ENCODE peak calls at places on chromosomes 1 and 21, in ten cellular contexts. One of them, this sample, is unnamed.

GRCh38 chr1:183024352-183025337 is 1.4 kb downstream of the LAMC1 start:
- DNase-seq in spleen: no peak
- DNase-seq in Caco-2: no peak
- DNase-seq in left ventricle myocardium inferior: no peak
- DNase-seq in fibroblast of pulmonary artery: peak; percentile 43
- DNase-seq in GM06990: no peak
- DNase-seq in fibroblast of the aortic adventitia: peak; percentile 54
- DNase-seq in K562: no peak
- DNase-seq in HepG2: no peak
- DNase-seq in dorsolateral prefrontal cortex: no peak
- DNase-seq in this sample: no peak

GRCh38 chr1:214136336-214136735 is 144.6 kb upstream of the SMYD2 start:
- DNase-seq in spleen: no peak
- DNase-seq in Caco-2: no peak
- DNase-seq in left ventricle myocardium inferior: no peak
- DNase-seq in fibroblast of pulmonary artery: no peak
- DNase-seq in GM06990: no peak
- DNase-seq in fibroblast of the aortic adventitia: no peak
- DNase-seq in K562: no peak
- DNase-seq in HepG2: no peak
- DNase-seq in dorsolateral prefrontal cortex: no peak
- DNase-seq in this sample: no peak

GRCh38 chr1:240765732-240766363 is 153.9 kb upstream of the GREM2 start:
- DNase-seq in spleen: no peak
- DNase-seq in Caco-2: peak; percentile 56
- DNase-seq in left ventricle myocardium inferior: no peak
- DNase-seq in fibroblast of pulmonary artery: peak; percentile 47
- DNase-seq in GM06990: no peak
- DNase-seq in fibroblast of the aortic adventitia: peak; percentile 65
- DNase-seq in K562: no peak
- DNase-seq in HepG2: no peak
- DNase-seq in dorsolateral prefrontal cortex: no peak
- DNase-seq in this sample: no peak

GRCh38 chr21:42490735-42491134 is 5.3 kb downstream of the RSPH1 start:
- DNase-seq in spleen: no peak
- DNase-seq in Caco-2: no peak
- DNase-seq in left ventricle myocardium inferior: no peak
- DNase-seq in fibroblast of pulmonary artery: no peak
- DNase-seq in GM06990: no peak
- DNase-seq in fibroblast of the aortic adventitia: no peak
- DNase-seq in K562: no peak
- DNase-seq in HepG2: no peak
- DNase-seq in dorsolateral prefrontal cortex: no peak
- DNase-seq in this sample: no peak

GRCh38 chr1:229191066-229191674 is 79.7 kb upstream of the RAB4A start:
- DNase-seq in spleen: no peak
- DNase-seq in Caco-2: no peak
- DNase-seq in left ventricle myocardium inferior: no peak
- DNase-seq in fibroblast of pulmonary artery: peak; percentile 11
- DNase-seq in GM06990: no peak
- DNase-seq in fibroblast of the aortic adventitia: peak; percentile 34
- DNase-seq in K562: no peak
- DNase-seq in HepG2: no peak
- DNase-seq in dorsolateral prefrontal cortex: no peak
- DNase-seq in this sample: no peak

GRCh38 chr1:112706505-112707216 is at the start of gene RHOC:
- DNase-seq in spleen: peak; percentile 93
- DNase-seq in Caco-2: peak; percentile 77
- DNase-seq in left ventricle myocardium inferior: peak; percentile 80
- DNase-seq in fibroblast of pulmonary artery: peak; percentile 42
- DNase-seq in GM06990: peak; percentile 82
- DNase-seq in fibroblast of the aortic adventitia: peak; percentile 50
- DNase-seq in K562: peak; percentile 96
- DNase-seq in HepG2: no peak
- DNase-seq in dorsolateral prefrontal cortex: no peak
- DNase-seq in this sample: peak; percentile 78

GRCh38 chr1:245099401-245099800 is 55.4 kb upstream of the KIF26B start:
- DNase-seq in spleen: no peak
- DNase-seq in Caco-2: no peak
- DNase-seq in left ventricle myocardium inferior: no peak
- DNase-seq in fibroblast of pulmonary artery: no peak
- DNase-seq in GM06990: no peak
- DNase-seq in fibroblast of the aortic adventitia: no peak
- DNase-seq in K562: no peak
- DNase-seq in HepG2: no peak
- DNase-seq in dorsolateral prefrontal cortex: no peak
- DNase-seq in this sample: no peak

GRCh38 chr21:15001773-15002647 is 62.8 kb downstream of the NRIP1 start:
- DNase-seq in spleen: no peak
- DNase-seq in Caco-2: no peak
- DNase-seq in left ventricle myocardium inferior: no peak
- DNase-seq in fibroblast of pulmonary artery: no peak
- DNase-seq in GM06990: peak; percentile 23
- DNase-seq in fibroblast of the aortic adventitia: no peak
- DNase-seq in K562: no peak
- DNase-seq in HepG2: no peak
- DNase-seq in dorsolateral prefrontal cortex: no peak
- DNase-seq in this sample: no peak

GRCh38 chr1:115121793-115122192 is 32.5 kb upstream of the TSPAN2 start:
- DNase-seq in spleen: no peak
- DNase-seq in Caco-2: no peak
- DNase-seq in left ventricle myocardium inferior: no peak
- DNase-seq in fibroblast of pulmonary artery: no peak
- DNase-seq in GM06990: no peak
- DNase-seq in fibroblast of the aortic adventitia: no peak
- DNase-seq in K562: no peak
- DNase-seq in HepG2: no peak
- DNase-seq in dorsolateral prefrontal cortex: no peak
- DNase-seq in this sample: no peak

GRCh38 chr21:44790401-44790800 is 11.2 kb downstream of the UBE2G2 start:
- DNase-seq in spleen: no peak
- DNase-seq in Caco-2: no peak
- DNase-seq in left ventricle myocardium inferior: no peak
- DNase-seq in fibroblast of pulmonary artery: no peak
- DNase-seq in GM06990: no peak
- DNase-seq in fibroblast of the aortic adventitia: no peak
- DNase-seq in K562: no peak
- DNase-seq in HepG2: no peak
- DNase-seq in dorsolateral prefrontal cortex: no peak
- DNase-seq in this sample: no peak

GRCh38 chr1:245234217-245235120 is 79.7 kb downstream of the KIF26B start:
- DNase-seq in spleen: no peak
- DNase-seq in Caco-2: no peak
- DNase-seq in left ventricle myocardium inferior: no peak
- DNase-seq in fibroblast of pulmonary artery: no peak
- DNase-seq in GM06990: no peak
- DNase-seq in fibroblast of the aortic adventitia: no peak
- DNase-seq in K562: no peak
- DNase-seq in HepG2: no peak
- DNase-seq in dorsolateral prefrontal cortex: no peak
- DNase-seq in this sample: no peak

GRCh38 chr21:36245649-36246048 is 74.3 kb upstream of the MORC3 start:
- DNase-seq in spleen: no peak
- DNase-seq in Caco-2: no peak
- DNase-seq in left ventricle myocardium inferior: no peak
- DNase-seq in fibroblast of pulmonary artery: no peak
- DNase-seq in GM06990: no peak
- DNase-seq in fibroblast of the aortic adventitia: no peak
- DNase-seq in K562: peak; percentile 27
- DNase-seq in HepG2: no peak
- DNase-seq in dorsolateral prefrontal cortex: no peak
- DNase-seq in this sample: no peak

DNA sequence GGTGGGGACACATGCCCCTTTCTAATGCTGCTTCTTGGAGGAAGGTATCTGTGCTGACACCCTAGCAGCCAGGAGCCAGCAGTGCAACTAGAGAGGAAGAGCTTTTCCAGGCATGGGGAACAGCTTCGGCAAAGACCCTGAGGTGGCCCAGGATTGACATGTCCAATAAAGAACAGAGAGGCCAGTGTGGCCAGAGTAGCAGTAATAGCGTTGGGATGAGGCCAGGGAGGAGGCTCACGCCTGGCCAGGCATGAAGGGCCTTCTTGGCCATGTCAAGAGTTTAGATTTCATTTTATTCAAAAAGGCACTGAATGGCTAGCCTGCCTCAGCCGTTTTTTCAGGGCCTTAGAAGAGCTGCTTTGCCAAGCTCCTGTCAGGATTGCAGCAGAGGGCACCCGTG is 16.3 kb upstream of the ADAMTSL4 start:
- DNase-seq in spleen: peak; percentile 31
- DNase-seq in Caco-2: no peak
- DNase-seq in left ventricle myocardium inferior: no peak
- DNase-seq in fibroblast of pulmonary artery: no peak
- DNase-seq in GM06990: no peak
- DNase-seq in fibroblast of the aortic adventitia: peak; percentile 54
- DNase-seq in K562: no peak
- DNase-seq in HepG2: no peak
- DNase-seq in dorsolateral prefrontal cortex: no peak
- DNase-seq in this sample: no peak
- TF ChIP-seq CTCF in spleen: peak; percentile 38
- TF ChIP-seq CTCF in Caco-2: no peak
- TF ChIP-seq CTCF in left ventricle myocardium inferior: no peak
- TF ChIP-seq CTCF in fibroblast of pulmonary artery: no peak
- TF ChIP-seq CTCF in GM06990: no peak
- TF ChIP-seq CTCF in fibroblast of the aortic adventitia: no peak
- TF ChIP-seq CTCF in K562: no peak
- TF ChIP-seq CTCF in HepG2: no peak
- TF ChIP-seq CTCF in dorsolateral prefrontal cortex: no peak
- TF ChIP-seq CTCF in this sample: no peak

GRCh38 chr1:202926578-202927491 is at the start of gene KLHL12:
- DNase-seq in spleen: peak; percentile 99
- DNase-seq in Caco-2: peak; percentile 98
- DNase-seq in left ventricle myocardium inferior: peak; percentile 97
- DNase-seq in fibroblast of pulmonary artery: peak; percentile 98
- DNase-seq in GM06990: peak; percentile 96
- DNase-seq in fibroblast of the aortic adventitia: peak; percentile 96
- DNase-seq in K562: peak; percentile 99
- DNase-seq in HepG2: peak; percentile 92
- DNase-seq in dorsolateral prefrontal cortex: peak; percentile 99
- DNase-seq in this sample: peak; percentile 98

GRCh38 chr1:202919615-202920014 is 7.4 kb downstream of the KLHL12 start:
- DNase-seq in spleen: no peak
- DNase-seq in Caco-2: no peak
- DNase-seq in left ventricle myocardium inferior: no peak
- DNase-seq in fibroblast of pulmonary artery: no peak
- DNase-seq in GM06990: no peak
- DNase-seq in fibroblast of the aortic adventitia: no peak
- DNase-seq in K562: no peak
- DNase-seq in HepG2: no peak
- DNase-seq in dorsolateral prefrontal cortex: no peak
- DNase-seq in this sample: no peak

GRCh38 chr1:202923533-202923932 is 3.5 kb downstream of the KLHL12 start:
- DNase-seq in spleen: no peak
- DNase-seq in Caco-2: no peak
- DNase-seq in left ventricle myocardium inferior: no peak
- DNase-seq in fibroblast of pulmonary artery: no peak
- DNase-seq in GM06990: no peak
- DNase-seq in fibroblast of the aortic adventitia: no peak
- DNase-seq in K562: no peak
- DNase-seq in HepG2: no peak
- DNase-seq in dorsolateral prefrontal cortex: no peak
- DNase-seq in this sample: no peak
- H3K4me3 ChIP-seq in spleen: no peak overlapping the region
- H3K4me3 ChIP-seq in Caco-2: no peak overlapping the region
- H3K4me3 ChIP-seq in left ventricle myocardium inferior: no peak overlapping the region
- H3K4me3 ChIP-seq in fibroblast of pulmonary artery: no peak overlapping the region
- H3K4me3 ChIP-seq in GM06990: no peak overlapping the region
- H3K4me3 ChIP-seq in fibroblast of the aortic adventitia: no peak overlapping the region
- H3K4me3 ChIP-seq in K562: no peak overlapping the region
- H3K4me3 ChIP-seq in HepG2: no peak overlapping the region
- H3K4me3 ChIP-seq in dorsolateral prefrontal cortex: no peak overlapping the region
- H3K4me3 ChIP-seq in this sample: no peak overlapping the region

DNA sequence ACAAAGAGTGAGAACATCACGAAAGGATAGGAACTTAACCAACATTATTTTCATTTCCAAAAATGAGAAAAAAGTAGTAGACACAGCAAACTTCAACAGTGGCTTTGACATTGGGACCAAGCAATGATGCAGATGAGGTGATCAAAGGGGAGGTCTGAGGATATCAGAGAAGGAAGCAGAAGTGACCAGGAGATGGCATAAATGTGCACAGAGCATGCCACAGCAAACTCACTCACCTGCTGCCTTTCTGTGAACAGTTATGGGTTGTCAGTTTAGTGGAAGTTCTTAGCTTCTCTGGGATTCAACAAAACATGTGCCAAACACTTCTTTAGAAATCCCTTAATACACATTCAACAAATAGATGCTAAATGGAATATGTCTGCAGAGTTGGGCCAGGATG is 290.1 kb downstream of the PLPP3 start:
- DNase-seq in spleen: no peak
- DNase-seq in Caco-2: no peak
- DNase-seq in left ventricle myocardium inferior: no peak
- DNase-seq in fibroblast of pulmonary artery: no peak
- DNase-seq in GM06990: no peak
- DNase-seq in fibroblast of the aortic adventitia: no peak
- DNase-seq in K562: no peak
- DNase-seq in HepG2: peak; percentile 11
- DNase-seq in dorsolateral prefrontal cortex: no peak
- DNase-seq in this sample: no peak
- TF ChIP-seq CTCF in spleen: no peak
- TF ChIP-seq CTCF in Caco-2: no peak
- TF ChIP-seq CTCF in left ventricle myocardium inferior: no peak
- TF ChIP-seq CTCF in fibroblast of pulmonary artery: no peak
- TF ChIP-seq CTCF in GM06990: no peak
- TF ChIP-seq CTCF in fibroblast of the aortic adventitia: no peak
- TF ChIP-seq CTCF in K562: no peak
- TF ChIP-seq CTCF in HepG2: peak; percentile 20
- TF ChIP-seq CTCF in dorsolateral prefrontal cortex: no peak
- TF ChIP-seq CTCF in this sample: no peak

GRCh38 chr1:232566093-232566492 is 63.8 kb downstream of the SIPA1L2 start:
- DNase-seq in spleen: no peak
- DNase-seq in Caco-2: no peak
- DNase-seq in left ventricle myocardium inferior: no peak
- DNase-seq in fibroblast of pulmonary artery: no peak
- DNase-seq in GM06990: no peak
- DNase-seq in fibroblast of the aortic adventitia: no peak
- DNase-seq in K562: no peak
- DNase-seq in HepG2: no peak
- DNase-seq in dorsolateral prefrontal cortex: no peak
- DNase-seq in this sample: no peak

GRCh38 chr1:232568331-232568852 is 61.5 kb downstream of the SIPA1L2 start:
- DNase-seq in spleen: no peak
- DNase-seq in Caco-2: no peak
- DNase-seq in left ventricle myocardium inferior: no peak
- DNase-seq in fibroblast of pulmonary artery: no peak
- DNase-seq in GM06990: no peak
- DNase-seq in fibroblast of the aortic adventitia: no peak
- DNase-seq in K562: no peak
- DNase-seq in HepG2: no peak
- DNase-seq in dorsolateral prefrontal cortex: no peak
- DNase-seq in this sample: no peak

GRCh38 chr1:232571523-232571922 is 58.4 kb downstream of the SIPA1L2 start:
- DNase-seq in spleen: no peak
- DNase-seq in Caco-2: no peak
- DNase-seq in left ventricle myocardium inferior: no peak
- DNase-seq in fibroblast of pulmonary artery: no peak
- DNase-seq in GM06990: no peak
- DNase-seq in fibroblast of the aortic adventitia: peak; percentile 12
- DNase-seq in K562: no peak
- DNase-seq in HepG2: no peak
- DNase-seq in dorsolateral prefrontal cortex: no peak
- DNase-seq in this sample: no peak

GRCh38 chr1:232568906-232569305 is 61.0 kb downstream of the SIPA1L2 start:
- DNase-seq in spleen: no peak
- DNase-seq in Caco-2: no peak
- DNase-seq in left ventricle myocardium inferior: no peak
- DNase-seq in fibroblast of pulmonary artery: no peak
- DNase-seq in GM06990: no peak
- DNase-seq in fibroblast of the aortic adventitia: no peak
- DNase-seq in K562: no peak
- DNase-seq in HepG2: no peak
- DNase-seq in dorsolateral prefrontal cortex: no peak
- DNase-seq in this sample: no peak

GRCh38 chr1:232570007-232570406 is 59.9 kb downstream of the SIPA1L2 start:
- DNase-seq in spleen: no peak
- DNase-seq in Caco-2: no peak
- DNase-seq in left ventricle myocardium inferior: no peak
- DNase-seq in fibroblast of pulmonary artery: peak; percentile 49
- DNase-seq in GM06990: no peak
- DNase-seq in fibroblast of the aortic adventitia: peak; percentile 42
- DNase-seq in K562: no peak
- DNase-seq in HepG2: no peak
- DNase-seq in dorsolateral prefrontal cortex: no peak
- DNase-seq in this sample: no peak
- H3K4me3 ChIP-seq in spleen: no peak overlapping the region
- H3K4me3 ChIP-seq in Caco-2: no peak overlapping the region
- H3K4me3 ChIP-seq in left ventricle myocardium inferior: no peak overlapping the region
- H3K4me3 ChIP-seq in fibroblast of pulmonary artery: no peak overlapping the region
- H3K4me3 ChIP-seq in GM06990: no peak overlapping the region
- H3K4me3 ChIP-seq in fibroblast of the aortic adventitia: no peak overlapping the region
- H3K4me3 ChIP-seq in K562: no peak overlapping the region
- H3K4me3 ChIP-seq in HepG2: no peak overlapping the region
- H3K4me3 ChIP-seq in dorsolateral prefrontal cortex: no peak overlapping the region
- H3K4me3 ChIP-seq in this sample: no peak overlapping the region